ENCODE peak calls at places on chromosomes 2 and 18, in seven cellular contexts. Z is fibroblast of mammary gland, X is GDM1, V is GM12864, B is Kasumi-1, D is H7, K is Caco-2. E is an unnamed sample.

GRCh38 chr2:52365946-52366345 is 1334.0 kb upstream of the NRXN1 start:
- DNase-seq in Z (no peak), X (no peak), V (no peak), B (no peak), D (no peak), K (no peak), E (no peak)

GRCh38 chr2:68040078-68040477 is 22.7 kb downstream of the C1D start:
- DNase-seq in Z (peak), X (no peak), V (no peak), B (no peak), D (no peak), K (no peak), E (peak)

GRCh38 chr2:208467564-208467963 is 61.0 kb downstream of the PTH2R start:
- DNase-seq in Z (no peak), X (no peak), V (no peak), B (no peak), D (no peak), K (no peak), E (no peak)

GRCh38 chr18:35289293-35290069 is 548 bp downstream of the ZSCAN30 start:
- DNase-seq in Z (peak), X (no peak), V (peak), B (peak), D (peak), K (no peak), E (peak)

GRCh38 chr2:105114551-105114950 is 76.7 kb downstream of the MRPS9 start:
- DNase-seq in Z (peak), X (no peak), V (peak), B (peak), D (peak), K (no peak), E (peak)

GRCh38 chr2:154293864-154294263 is 404.6 kb upstream of the KCNJ3 start:
- DNase-seq in Z (no peak), X (no peak), V (no peak), B (no peak), D (no peak), K (no peak), E (no peak)

GRCh38 chr2:179995735-179996134 is 11.4 kb downstream of the CWC22 start:
- DNase-seq in Z (no peak), X (no peak), V (no peak), B (no peak), D (no peak), K (no peak), E (no peak)

GRCh38 chr18:54043484-54044256 is 180.8 kb downstream of the MBD2 start:
- DNase-seq in Z (peak), X (no peak), V (no peak), B (no peak), D (no peak), K (no peak), E (no peak)

GRCh38 chr2:172084484-172084733 is 898 bp upstream of the DLX1 start:
- DNase-seq in Z (no peak), X (no peak), V (no peak), B (no peak), D (peak), K (no peak), E (no peak)

GRCh38 chr2:234146087-234146826 is 95.8 kb downstream of the SPP2 start:
- DNase-seq in Z (peak), X (no peak), V (no peak), B (no peak), D (no peak), K (no peak), E (peak)

GRCh38 chr2:86068098-86069047 is 37.3 kb downstream of the POLR1A start:
- DNase-seq in Z (peak), X (no peak), V (no peak), B (peak), D (no peak), K (no peak), E (peak)

GRCh38 chr2:43846140-43846793 is 7.5 kb downstream of the ABCG8 start:
- DNase-seq in Z (no peak), X (no peak), V (no peak), B (no peak), D (no peak), K (no peak), E (no peak)

GRCh38 chr2:74138952-74139323 is 8.8 kb downstream of the BOLA3 start:
- DNase-seq in Z (no peak), X (no peak), V (no peak), B (no peak), D (peak), K (no peak), E (no peak)

GRCh38 chr2:42794271-42795046 is 2.1 kb upstream of the HAAO start:
- DNase-seq in Z (peak), X (no peak), V (no peak), B (no peak), D (peak), K (peak), E (peak)

GRCh38 chr2:194819367-194819766 is 837.7 kb upstream of the SLC39A10 start:
- DNase-seq in Z (peak), X (no peak), V (no peak), B (peak), D (no peak), K (no peak), E (no peak)

GRCh38 chr18:25055076-25055475 is 296.9 kb downstream of the ZNF521 start:
- DNase-seq in Z (peak), X (no peak), V (no peak), B (no peak), D (no peak), K (no peak), E (peak)

GRCh38 chr2:1855150-1855549 is 110.8 kb upstream of the PXDN start:
- DNase-seq in Z (no peak), X (no peak), V (no peak), B (no peak), D (peak), K (no peak), E (no peak)

GRCh38 chr2:182463760-182464159 is 36.9 kb upstream of the PDE1A start:
- DNase-seq in Z (no peak), X (no peak), V (no peak), B (no peak), D (no peak), K (no peak), E (no peak)

GRCh38 chr2:221610249-221610648 is 38.1 kb upstream of the EPHA4 start:
- DNase-seq in Z (no peak), X (no peak), V (no peak), B (no peak), D (no peak), K (no peak), E (peak)

GRCh38 chr2:8307779-8308178 is 374.1 kb upstream of the ID2 start:
- DNase-seq in Z (no peak), X (no peak), V (no peak), B (no peak), D (no peak), K (no peak), E (no peak)

GRCh38 chr2:189834059-189834458 is 49.8 kb downstream of the PMS1 start:
- DNase-seq in Z (no peak), X (no peak), V (no peak), B (no peak), D (no peak), K (no peak), E (no peak)

GRCh38 chr2:133756833-133757232 is 188.6 kb upstream of the NCKAP5 start:
- DNase-seq in Z (no peak), X (no peak), V (no peak), B (no peak), D (no peak), K (no peak), E (no peak)

GRCh38 chr2:85673736-85674375 is 5.9 kb upstream of the SFTPB start:
- DNase-seq in Z (peak), X (no peak), V (no peak), B (no peak), D (no peak), K (peak), E (peak)

GRCh38 chr18:58438161-58438983 is 190.5 kb downstream of the ALPK2 start:
- DNase-seq in Z (peak), X (no peak), V (no peak), B (no peak), D (no peak), K (peak), E (peak)

GRCh38 chr2:222939208-222939846 is 78.5 kb downstream of the ACSL3 start:
- DNase-seq in Z (peak), X (peak), V (peak), B (peak), D (peak), K (peak), E (peak)

GRCh38 chr18:70245941-70246537 is 40.6 kb upstream of the RTTN start:
- DNase-seq in Z (no peak), X (peak), V (no peak), B (peak), D (no peak), K (no peak), E (no peak)

GRCh38 chr2:178796079-178796677 is 11.0 kb downstream of the TTN start:
- DNase-seq in Z (peak), X (no peak), V (no peak), B (peak), D (no peak), K (no peak), E (peak)

GRCh38 chr2:231057590-231057989 is 923 bp downstream of the PSMD1 start:
- DNase-seq in Z (peak), X (no peak), V (no peak), B (no peak), D (no peak), K (no peak), E (peak)

GRCh38 chr18:55337908-55338521 is 250.0 kb downstream of the TCF4 start:
- DNase-seq in Z (no peak), X (no peak), V (no peak), B (peak), D (no peak), K (no peak), E (no peak)

GRCh38 chr2:218985325-218986091 is 524 bp upstream of the FEV start:
- DNase-seq in Z (no peak), X (no peak), V (no peak), B (no peak), D (peak), K (no peak), E (no peak)

GRCh38 chr2:81545626-81546025 is 1241.1 kb upstream of the LRRTM1 start:
- DNase-seq in Z (no peak), X (no peak), V (no peak), B (no peak), D (no peak), K (no peak), E (no peak)

GRCh38 chr2:152247337-152247695 is 71.8 kb upstream of the STAM2 start:
- DNase-seq in Z (peak), X (no peak), V (no peak), B (no peak), D (no peak), K (no peak), E (peak)

GRCh38 chr2:24972315-24972958 is 682 bp upstream of the DNAJC27 start:
- DNase-seq in Z (peak), X (no peak), V (no peak), B (peak), D (peak), K (peak), E (peak)

GRCh38 chr2:206452750-206453149 is 9.4 kb downstream of the ADAM23 start:
- DNase-seq in Z (peak), X (no peak), V (no peak), B (no peak), D (no peak), K (no peak), E (peak)

GRCh38 chr18:38284992-38285391 is 719.4 kb upstream of the CELF4 start:
- DNase-seq in Z (no peak), X (no peak), V (no peak), B (no peak), D (no peak), K (no peak), E (no peak)

GRCh38 chr2:33552758-33553461 is 46.2 kb downstream of the FAM98A start:
- DNase-seq in Z (peak), X (no peak), V (no peak), B (no peak), D (no peak), K (no peak), E (peak)

GRCh38 chr2:217950401-217950871 is 52.4 kb downstream of the TNS1 start:
- DNase-seq in Z (no peak), X (no peak), V (no peak), B (no peak), D (no peak), K (peak), E (no peak)

GRCh38 chr2:67565761-67566160 is 168.6 kb downstream of the ETAA1 start:
- DNase-seq in Z (peak), X (no peak), V (no peak), B (no peak), D (no peak), K (no peak), E (peak)